ENCODE peak calls at places on chromosomes 13 and 19, in seven cellular contexts. E is neural progenitor cell, Y is cardiac septum, X is EH, H is adipocyte, L is MCF 10A, G is fibroblast of the conjunctiva. S is an unnamed sample.
A peak's percentile ranks its signal among the peaks of the same experiment; 100 is the strongest.

GRCh38 chr19:53849237-53849676 is 18.4 kb upstream of the MYADM start:
- DNase-seq in E (no peak), Y (no peak), X (peak; percentile 93), H (peak; percentile 29), L (no peak), G (no peak), S (no peak)

GRCh38 chr19:9039728-9040127 is 29.5 kb upstream of the MUC16 start:
- DNase-seq in E (no peak), Y (no peak), X (no peak), H (no peak), L (peak; percentile 36), G (no peak), S (peak; percentile 69)

GRCh38 chr13:36345438-36346221 is 564 bp downstream of the SPART start:
- DNase-seq in E (peak; percentile 81), Y (peak; percentile 87), X (peak; percentile 89), H (peak; percentile 94), L (peak; percentile 87), G (peak; percentile 74), S (peak; percentile 84)

GRCh38 chr13:114173753-114174152 is 5.3 kb upstream of the CFAP97D2 start:
- DNase-seq in E (no peak), Y (no peak), X (peak; percentile 9), H (peak; percentile 15), L (no peak), G (no peak), S (no peak)

GRCh38 chr19:15479391-15480345 is at the start of gene PGLYRP2:
- DNase-seq in E (no peak), Y (peak; percentile 47), X (peak; percentile 18), H (no peak), L (peak; percentile 40), G (no peak), S (peak; percentile 56)

GRCh38 chr13:46743191-46743590 is 53.8 kb downstream of the ESD start:
- DNase-seq in E (no peak), Y (no peak), X (peak; percentile 79), H (peak; percentile 26), L (no peak), G (no peak), S (no peak)

GRCh38 chr13:51785592-51786424 is 18.2 kb downstream of the DHRS12 start:
- DNase-seq in E (peak; percentile 68), Y (no peak), X (peak; percentile 84), H (no peak), L (no peak), G (no peak), S (no peak)

GRCh38 chr19:2235396-2236284 is 489 bp downstream of the PLEKHJ1 start:
- DNase-seq in E (peak; percentile 37), Y (no peak), X (no peak), H (peak; percentile 52), L (no peak), G (no peak), S (no peak)

GRCh38 chr13:83995930-83996329 is 113.7 kb upstream of the SLITRK1 start:
- DNase-seq in E (no peak), Y (no peak), X (no peak), H (no peak), L (no peak), G (no peak), S (no peak)

GRCh38 chr19:13428352-13428751 is 77.9 kb downstream of the CACNA1A start:
- DNase-seq in E (no peak), Y (no peak), X (peak; percentile 15), H (peak; percentile 19), L (peak; percentile 42), G (no peak), S (no peak)

GRCh38 chr13:58687130-58687529 is 1055.6 kb downstream of the PCDH17 start:
- DNase-seq in E (no peak), Y (no peak), X (no peak), H (no peak), L (no peak), G (no peak), S (no peak)

GRCh38 chr19:7524992-7525739 is 2.7 kb downstream of the MCOLN1 start:
- DNase-seq in E (no peak), Y (no peak), X (no peak), H (no peak), L (no peak), G (no peak), S (no peak)